ENCODE peak calls at places on chromosomes 12 and 14, in nine cellular contexts. R is mammary epithelial cell, N is coronary artery, D is HepG2, H is WERI-Rb-1, I is Panc1, W is uterus, A is ovary, F is endothelial cell of umbilical vein. C is an unnamed sample.

GRCh38 chr12:65362231-65362630 is 83.7 kb downstream of the MSRB3 start:
- DNase-seq in R (peak), N (no peak), D (no peak), H (no peak), I (no peak), W (no peak), A (no peak), F (no peak), C (no peak)

GRCh38 chr12:84911331-84912190 is 1.0 kb downstream of the SLC6A15 start:
- DNase-seq in R (peak), N (no peak), D (no peak), H (peak), I (peak), W (peak), A (no peak), F (peak), C (no peak)

GRCh38 chr12:4899361-4899760 is 10.3 kb upstream of the KCNA1 start:
- DNase-seq in R (no peak), N (no peak), D (no peak), H (peak), I (no peak), W (no peak), A (no peak), F (no peak), C (no peak)

GRCh38 chr12:113247123-113248045 is 26.1 kb downstream of the TPCN1 start:
- DNase-seq in R (peak), N (no peak), D (no peak), H (peak), I (no peak), W (no peak), A (no peak), F (peak), C (no peak)

GRCh38 chr12:116459921-116460666 is 99.1 kb upstream of the MAP1LC3B2 start:
- DNase-seq in R (peak), N (no peak), D (no peak), H (no peak), I (no peak), W (no peak), A (no peak), F (no peak), C (no peak)

GRCh38 chr12:11765817-11766794 is 116.6 kb downstream of the ETV6 start:
- DNase-seq in R (peak), N (no peak), D (no peak), H (no peak), I (no peak), W (no peak), A (no peak), F (peak), C (peak)

GRCh38 chr12:39483597-39483996 is 40.7 kb upstream of the KIF21A start:
- DNase-seq in R (no peak), N (no peak), D (no peak), H (no peak), I (no peak), W (no peak), A (no peak), F (no peak), C (no peak)

GRCh38 chr14:55705651-55706340 is 125.8 kb downstream of the KTN1 start:
- DNase-seq in R (peak), N (no peak), D (peak), H (peak), I (no peak), W (no peak), A (no peak), F (no peak), C (no peak)

GRCh38 chr12:145369-145960 is 68.5 kb downstream of the SLC6A12 start:
- DNase-seq in R (no peak), N (no peak), D (peak), H (no peak), I (no peak), W (no peak), A (no peak), F (no peak), C (no peak)

GRCh38 chr14:37202265-37202664 is 4.5 kb downstream of the MIPOL1 start:
- DNase-seq in R (peak), N (no peak), D (no peak), H (no peak), I (no peak), W (no peak), A (no peak), F (peak), C (no peak)

GRCh38 chr12:127306604-127307215 is 960.3 kb upstream of the TMEM132C start:
- DNase-seq in R (peak), N (no peak), D (no peak), H (no peak), I (no peak), W (no peak), A (no peak), F (no peak), C (no peak)

GRCh38 chr12:59695379-59695778 is 99.5 kb downstream of the SLC16A7 start:
- DNase-seq in R (peak), N (no peak), D (no peak), H (no peak), I (no peak), W (no peak), A (no peak), F (no peak), C (no peak)

GRCh38 chr14:42437809-42438208 is 831.1 kb downstream of the LRFN5 start:
- DNase-seq in R (no peak), N (no peak), D (no peak), H (no peak), I (no peak), W (no peak), A (no peak), F (no peak), C (no peak)

GRCh38 chr14:24483604-24484252 is 24.3 kb downstream of the CMA1 start:
- DNase-seq in R (no peak), N (no peak), D (no peak), H (no peak), I (no peak), W (no peak), A (no peak), F (no peak), C (peak)

GRCh38 chr12:1594045-1594294 is 411 bp downstream of the FBXL14 start:
- DNase-seq in R (peak), N (no peak), D (no peak), H (peak), I (no peak), W (no peak), A (no peak), F (no peak), C (no peak)

GRCh38 chr12:12800406-12801180 is 12.6 kb upstream of the DDX47 start:
- DNase-seq in R (peak), N (no peak), D (no peak), H (no peak), I (no peak), W (no peak), A (no peak), F (no peak), C (no peak)

GRCh38 chr12:2633825-2634200 is 161.0 kb upstream of the FKBP4 start:
- DNase-seq in R (no peak), N (no peak), D (no peak), H (no peak), I (no peak), W (no peak), A (no peak), F (no peak), C (no peak)

GRCh38 chr12:105659355-105660075 is 329.0 kb downstream of the C12orf75 start:
- DNase-seq in R (peak), N (no peak), D (no peak), H (no peak), I (no peak), W (no peak), A (no peak), F (peak), C (no peak)

GRCh38 chr14:50334211-50334610 is 22.1 kb downstream of the DMAC2L start:
- DNase-seq in R (no peak), N (no peak), D (no peak), H (no peak), I (no peak), W (no peak), A (no peak), F (no peak), C (no peak)

GRCh38 chr14:90969493-90970166 is 90.8 kb downstream of the RPS6KA5 start:
- DNase-seq in R (no peak), N (no peak), D (no peak), H (no peak), I (no peak), W (no peak), A (no peak), F (peak), C (no peak)

GRCh38 chr12:114013601-114014345 is 47.6 kb upstream of the RBM19 start:
- DNase-seq in R (peak), N (no peak), D (peak), H (no peak), I (no peak), W (no peak), A (no peak), F (no peak), C (no peak)

GRCh38 chr12:28316067-28316466 is 125.8 kb downstream of the CCDC91 start:
- DNase-seq in R (no peak), N (no peak), D (no peak), H (no peak), I (no peak), W (no peak), A (no peak), F (no peak), C (no peak)

GRCh38 chr14:46399049-46399448 is 252.5 kb downstream of the RPL10L start:
- DNase-seq in R (no peak), N (no peak), D (no peak), H (no peak), I (no peak), W (no peak), A (no peak), F (no peak), C (no peak)

GRCh38 chr14:45698462-45699134 is 445.6 kb upstream of the MIS18BP1 start:
- DNase-seq in R (peak), N (no peak), D (no peak), H (peak), I (no peak), W (no peak), A (no peak), F (peak), C (no peak)

GRCh38 chr12:101470939-101471338 is 4.2 kb upstream of the SPIC start:
- DNase-seq in R (no peak), N (no peak), D (no peak), H (no peak), I (no peak), W (no peak), A (no peak), F (no peak), C (no peak)

GRCh38 chr12:1099158-1099557 is 108.1 kb downstream of the ERC1 start:
- DNase-seq in R (no peak), N (no peak), D (no peak), H (no peak), I (no peak), W (no peak), A (no peak), F (no peak), C (no peak)

GRCh38 chr12:13374783-13375182 is 178.3 kb downstream of the EMP1 start:
- DNase-seq in R (no peak), N (no peak), D (no peak), H (no peak), I (no peak), W (no peak), A (no peak), F (no peak), C (no peak)

GRCh38 chr14:66600416-66600815 is 92.5 kb downstream of the GPHN start:
- DNase-seq in R (peak), N (no peak), D (no peak), H (no peak), I (no peak), W (no peak), A (no peak), F (peak), C (no peak)

GRCh38 chr12:16076970-16077527 is 165.9 kb downstream of the DERA start:
- DNase-seq in R (no peak), N (no peak), D (no peak), H (no peak), I (no peak), W (no peak), A (no peak), F (no peak), C (no peak)

GRCh38 chr14:45649051-45649450 is 396.0 kb upstream of the MIS18BP1 start:
- DNase-seq in R (peak), N (no peak), D (no peak), H (no peak), I (no peak), W (no peak), A (no peak), F (no peak), C (no peak)

GRCh38 chr12:106757623-106758348 is 16.7 kb upstream of the RIC8B start:
- DNase-seq in R (no peak), N (no peak), D (peak), H (no peak), I (no peak), W (no peak), A (no peak), F (no peak), C (no peak)

GRCh38 chr12:24668563-24668962 is 280.3 kb downstream of the BCAT1 start:
- DNase-seq in R (no peak), N (no peak), D (no peak), H (no peak), I (no peak), W (no peak), A (no peak), F (no peak), C (no peak)

GRCh38 chr12:110741795-110742717 is 635 bp downstream of the PPP1CC start:
- DNase-seq in R (peak), N (peak), D (no peak), H (peak), I (no peak), W (no peak), A (no peak), F (no peak), C (peak)
- H3K27ac ChIP-seq in R (peak), N (peak), D (peak), H (peak), I (peak), W (peak), A (peak), F (peak), C (peak)

DNA sequence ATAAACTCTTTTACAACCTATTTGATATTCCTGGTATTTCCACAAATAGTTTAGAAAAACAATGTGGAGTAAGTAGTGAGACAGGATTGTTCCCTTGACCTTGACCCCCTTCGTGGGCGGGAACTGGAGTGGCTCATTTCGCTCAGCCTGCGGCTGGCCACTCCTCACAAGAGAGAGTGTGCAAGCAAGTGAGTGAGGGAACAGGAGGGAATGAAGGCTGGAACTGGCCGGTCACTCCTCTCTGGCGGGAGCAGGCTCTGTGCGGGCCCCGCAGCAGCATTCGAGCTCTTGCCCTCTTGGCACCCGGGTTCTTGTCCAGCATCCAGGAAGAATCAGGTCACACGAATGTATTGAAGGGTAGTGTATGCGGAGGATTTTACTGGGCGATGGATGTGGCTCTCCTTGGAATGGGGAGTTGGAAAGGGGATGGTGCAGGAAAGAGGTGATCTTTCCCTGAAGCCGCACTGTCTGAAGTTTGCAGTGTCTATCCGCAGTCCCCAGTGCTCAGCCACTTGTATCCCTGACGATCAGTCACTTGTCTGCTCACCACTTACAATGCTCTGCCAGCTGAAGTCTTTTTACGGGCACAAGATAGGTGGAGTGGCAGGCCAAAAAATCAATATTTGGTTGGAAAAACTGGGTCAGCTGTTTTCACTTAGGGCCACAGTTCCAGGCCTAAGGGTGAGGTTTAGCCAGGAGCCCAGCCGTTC is 28.0 kb upstream of the TXNRD1 start:
- DNase-seq in R (no peak), N (no peak), D (no peak), H (no peak), I (no peak), W (no peak), A (peak), F (no peak), C (no peak)
- H3K4me3 ChIP-seq in R (no peak), N (no peak), D (peak), H (no peak), I (no peak), W (no peak), A (no peak), F (no peak), C (no peak)

GRCh38 chr14:81313200-81313599 is 86.9 kb downstream of the STON2 start:
- DNase-seq in R (peak), N (no peak), D (no peak), H (no peak), I (no peak), W (no peak), A (no peak), F (no peak), C (no peak)
- H3K27ac ChIP-seq in R (peak), N (no peak), D (no peak), H (no peak), I (no peak), W (no peak), A (no peak), F (no peak), C (no peak)

DNA sequence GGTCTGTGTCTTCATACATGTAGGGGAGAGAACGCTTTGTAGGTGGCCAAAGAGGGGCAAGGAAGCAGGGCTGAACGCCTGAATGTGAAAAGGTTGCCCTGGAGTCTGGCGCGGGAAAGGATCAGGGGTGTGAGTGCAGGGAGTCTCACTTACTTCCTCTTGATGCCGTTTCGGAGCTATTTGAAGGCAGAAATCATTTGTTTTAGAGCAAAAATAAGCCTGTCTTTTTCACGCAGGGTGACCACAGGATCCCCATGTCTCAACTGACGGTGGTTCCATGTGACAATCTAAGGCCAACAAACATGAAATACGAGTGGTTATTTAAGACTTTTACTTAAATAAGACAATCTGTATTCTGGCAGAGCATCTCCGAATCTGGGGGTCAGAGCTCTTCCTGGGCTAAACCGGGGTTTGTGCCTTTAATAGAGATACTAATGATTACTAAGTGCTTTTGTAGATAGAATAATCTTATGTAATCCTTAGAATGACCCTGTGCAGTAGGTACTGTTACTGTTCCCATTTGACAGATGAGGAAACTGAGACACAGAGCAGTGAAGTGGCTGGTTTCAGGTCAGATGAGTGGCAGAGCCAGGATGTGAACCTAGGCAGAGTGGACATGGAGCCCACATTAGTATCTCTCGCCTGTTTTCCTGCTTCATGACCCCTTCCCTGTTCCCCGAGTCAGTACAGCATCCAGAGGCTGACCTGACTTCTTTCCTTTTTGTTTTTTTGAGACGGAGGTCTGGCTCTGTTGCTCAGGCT is 1.9 kb downstream of the BRI3BP start:
- DNase-seq in R (no peak), N (no peak), D (no peak), H (no peak), I (no peak), W (no peak), A (no peak), F (no peak), C (no peak)
- H3K4me3 ChIP-seq in R (peak), N (peak), D (peak), H (no peak), I (peak), W (no peak), A (no peak), F (no peak), C (no peak)

GRCh38 chr12:20392339-20392738 is 24.0 kb downstream of the PDE3A start:
- DNase-seq in R (no peak), N (no peak), D (no peak), H (no peak), I (no peak), W (no peak), A (no peak), F (no peak), C (no peak)
- H3K27ac ChIP-seq in R (no peak), N (no peak), D (no peak), H (no peak), I (no peak), W (no peak), A (no peak), F (no peak), C (no peak)

GRCh38 chr12:132582582-132583279 is 27.7 kb downstream of the LRCOL1 start:
- DNase-seq in R (no peak), N (no peak), D (no peak), H (no peak), I (no peak), W (no peak), A (peak), F (no peak), C (no peak)

GRCh38 chr12:132584472-132584871 is 25.9 kb downstream of the LRCOL1 start:
- DNase-seq in R (no peak), N (no peak), D (no peak), H (no peak), I (no peak), W (no peak), A (no peak), F (no peak), C (no peak)

GRCh38 chr12:132585177-132585576 is 25.2 kb downstream of the LRCOL1 start:
- DNase-seq in R (no peak), N (no peak), D (no peak), H (no peak), I (no peak), W (no peak), A (no peak), F (no peak), C (no peak)

GRCh38 chr12:132583311-132583710 is 27.1 kb downstream of the LRCOL1 start:
- DNase-seq in R (no peak), N (no peak), D (no peak), H (no peak), I (no peak), W (no peak), A (no peak), F (no peak), C (no peak)

DNA sequence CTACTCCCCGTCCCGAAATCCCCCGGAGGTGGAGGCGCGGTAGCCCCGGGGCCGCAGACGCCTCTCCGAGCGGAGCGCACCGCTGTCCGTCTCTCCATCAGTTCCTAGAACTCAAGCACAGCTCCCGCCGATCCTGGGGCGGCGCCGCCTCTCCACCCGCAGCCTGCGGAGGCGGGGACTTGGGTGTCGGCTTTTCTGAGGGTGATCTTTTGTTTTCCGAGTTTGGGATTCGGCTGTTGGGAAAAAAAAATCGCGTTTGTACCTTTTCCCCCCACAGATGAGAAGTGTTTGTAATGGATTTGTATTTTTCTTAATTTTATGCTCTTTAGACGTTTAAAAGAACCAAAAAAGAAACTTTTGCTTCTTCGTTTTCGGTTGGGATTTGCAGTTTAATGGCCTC is 26.6 kb downstream of the LRCOL1 start:
- DNase-seq in R (no peak), N (no peak), D (no peak), H (no peak), I (no peak), W (no peak), A (no peak), F (no peak), C (no peak)
- H3K4me3 ChIP-seq in R (no peak), N (peak), D (no peak), H (no peak), I (no peak), W (no peak), A (no peak), F (no peak), C (no peak)

DNA sequence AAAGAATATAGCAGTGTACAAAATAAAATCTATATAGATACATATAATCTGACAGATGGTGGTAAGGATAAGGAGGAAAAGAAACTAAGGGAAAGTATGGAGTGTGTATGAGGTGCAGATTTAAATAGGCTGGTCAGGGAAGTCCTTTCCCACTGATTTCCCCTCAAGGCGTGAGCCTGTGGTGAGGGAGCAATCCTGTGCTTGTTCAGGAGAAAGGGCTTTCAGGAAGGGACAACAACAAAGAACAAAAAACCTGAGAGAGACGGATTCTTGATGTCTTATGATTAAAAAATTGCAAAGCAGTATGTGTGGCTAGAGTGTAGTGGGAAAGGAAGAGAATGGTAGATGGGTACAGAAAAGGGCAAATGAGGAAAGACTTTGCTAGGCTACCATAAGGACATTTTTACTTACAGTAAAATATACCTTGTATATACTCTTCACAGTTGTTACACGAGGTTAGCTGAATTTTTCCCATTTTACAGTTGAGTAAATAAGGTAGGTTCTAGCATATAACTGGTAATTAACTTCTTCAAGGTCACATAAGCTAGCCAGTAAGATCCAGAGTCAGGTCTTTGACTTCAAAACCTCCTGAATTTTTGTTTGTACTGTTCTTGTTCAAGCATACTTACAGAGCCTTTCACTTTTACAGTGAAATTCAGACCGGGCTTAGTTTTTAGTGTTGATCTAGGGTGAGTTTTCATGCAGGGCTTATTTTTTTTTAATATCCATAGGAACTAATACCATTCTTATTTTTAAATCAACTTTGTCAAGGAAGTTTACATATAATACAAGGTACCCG is 15.6 kb downstream of the CNOT2 start:
- DNase-seq in R (peak), N (no peak), D (peak), H (no peak), I (no peak), W (no peak), A (no peak), F (no peak), C (no peak)
- H3K27ac ChIP-seq in R (no peak), N (peak), D (peak), H (no peak), I (no peak), W (no peak), A (no peak), F (no peak), C (no peak)

C was measured in CD4-positive, alpha-beta memory T cell.